ENCODE peak calls at places on chromosomes 7 and 10, in ten cellular contexts. C, O, U, L, K, Y, P, T, F and I are unnamed samples.

GRCh38 chr7:41148521-41148951 is 554.4 kb downstream of the INHBA start:
- DNase-seq in P (peak), Y (no peak), L (peak), K (peak), U (no peak), O (no peak), F (no peak), C (no peak), T (no peak), I (peak)

GRCh38 chr7:113083132-113083833 is 3.3 kb downstream of the GPR85 start:
- DNase-seq in P (no peak), C (no peak), O (no peak), Y (no peak), U (no peak), L (no peak), T (no peak), K (no peak), F (no peak), I (no peak)

GRCh38 chr10:133378251-133379096 is 588 bp upstream of the PAOX start:
- DNase-seq in C (no peak), K (no peak), T (peak), F (peak), Y (peak), U (peak), L (peak), P (no peak), O (peak), I (no peak)

GRCh38 chr7:141354251-141354650 is 197.0 kb upstream of the AGK start:
- DNase-seq in O (no peak), L (peak), T (no peak), C (no peak), U (no peak), K (no peak), Y (no peak), F (no peak), P (no peak), I (no peak)

GRCh38 chr7:141609566-141609965 is 58.4 kb downstream of the AGK start:
- DNase-seq in O (no peak), F (no peak), L (no peak), P (no peak), C (no peak), U (no peak), K (no peak), T (no peak), Y (no peak), I (no peak)

GRCh38 chr7:18889436-18889835 is 228.0 kb downstream of the TWIST1 start:
- DNase-seq in T (no peak), U (no peak), P (no peak), L (no peak), F (no peak), Y (no peak), O (no peak), C (no peak), K (no peak), I (no peak)

GRCh38 chr10:102775973-102776669 is 32.4 kb downstream of the WBP1L start:
- DNase-seq in C (no peak), U (no peak), P (no peak), O (no peak), K (no peak), Y (peak), L (peak), T (no peak), F (no peak), I (no peak)

GRCh38 chr10:88254091-88254490 is 329.0 kb downstream of the RNLS start:
- DNase-seq in K (no peak), P (peak), O (no peak), Y (peak), F (no peak), L (peak), U (no peak), C (no peak), T (no peak), I (no peak)

GRCh38 chr10:117075064-117075463 is 63.0 kb downstream of the VAX1 start:
- DNase-seq in L (no peak), Y (no peak), O (no peak), P (no peak), C (no peak), F (no peak), T (no peak), U (no peak), K (no peak), I (no peak)

GRCh38 chr10:131804551-131805295 is 96.1 kb upstream of the PPP2R2D start:
- DNase-seq in Y (no peak), U (no peak), O (no peak), C (no peak), K (no peak), L (no peak), T (no peak), F (no peak), P (no peak), I (no peak)

GRCh38 chr7:47211467-47212121 is 370.3 kb downstream of the TNS3 start:
- DNase-seq in F (no peak), Y (no peak), T (no peak), C (no peak), K (no peak), O (no peak), U (no peak), L (no peak), P (no peak), I (no peak)

GRCh38 chr7:28823582-28823981 is 134.5 kb downstream of the TRIL start:
- DNase-seq in K (no peak), U (no peak), Y (no peak), O (no peak), F (no peak), C (no peak), P (no peak), T (peak), L (no peak), I (no peak)

GRCh38 chr7:71625534-71625933 is 493.6 kb downstream of the GALNT17 start:
- DNase-seq in T (no peak), Y (no peak), P (no peak), K (no peak), U (no peak), C (no peak), O (no peak), L (no peak), F (no peak), I (no peak)

GRCh38 chr7:106944035-106944665 is 79.1 kb downstream of the PIK3CG start:
- DNase-seq in C (no peak), T (no peak), Y (no peak), F (no peak), K (no peak), O (no peak), L (no peak), P (no peak), U (no peak), I (no peak)

GRCh38 chr10:660413-660979 is 29.0 kb downstream of the DIP2C start:
- DNase-seq in O (no peak), P (no peak), F (no peak), U (no peak), T (no peak), Y (no peak), C (no peak), L (no peak), K (no peak), I (no peak)

GRCh38 chr7:117937726-117938483 is 64.7 kb upstream of the CTTNBP2 start:
- DNase-seq in O (no peak), T (no peak), U (no peak), K (no peak), L (no peak), Y (no peak), C (no peak), F (no peak), P (no peak), I (no peak)

GRCh38 chr10:18497955-18498354 is 153.4 kb downstream of the NSUN6 start:
- DNase-seq in L (no peak), T (no peak), U (no peak), Y (no peak), F (no peak), C (no peak), O (no peak), K (no peak), P (no peak), I (no peak)

GRCh38 chr10:7210516-7210915 is 200.3 kb downstream of the SFMBT2 start:
- DNase-seq in U (no peak), F (no peak), O (no peak), K (no peak), C (no peak), Y (no peak), T (no peak), P (no peak), L (no peak), I (no peak)

GRCh38 chr10:59688921-59689351 is 20.7 kb downstream of the SLC16A9 start:
- DNase-seq in Y (no peak), F (no peak), K (no peak), T (no peak), C (no peak), P (no peak), O (no peak), L (no peak), U (no peak), I (no peak)

GRCh38 chr10:62130948-62131347 is 137.7 kb downstream of the RTKN2 start:
- DNase-seq in P (peak), C (no peak), O (no peak), F (no peak), U (no peak), L (peak), K (peak), T (no peak), Y (no peak), I (peak)